ENCODE peak calls at places on chromosomes 7 and 10, in seven cellular contexts. Y is right lobe of liver, Q is testis, X is OCI-LY7, E is HL-60, L is GM06990, H is HFF-Myc. O is an unnamed sample.

GRCh38 chr7:128404143-128404681 is 5.6 kb downstream of the IMPDH1 start:
- DNase-seq in H (no peak), E (no peak), L (no peak), Y (peak; percentile 42), X (no peak), Q (no peak), O (no peak)

GRCh38 chr10:43231523-43232078 is 35.3 kb downstream of the RASGEF1A start:
- DNase-seq in Q (no peak), H (no peak), E (no peak), X (peak; percentile 78), L (no peak), Y (peak; percentile 22), O (peak; percentile 34)

GRCh38 chr7:48112431-48113165 is 23.5 kb downstream of the UPP1 start:
- DNase-seq in Q (no peak), L (no peak), Y (no peak), E (no peak), X (no peak), H (no peak), O (no peak)

GRCh38 chr7:128740996-128741395 is 1.8 kb downstream of the CALU start:
- DNase-seq in L (no peak), H (no peak), X (no peak), Y (no peak), E (no peak), Q (peak; percentile 17), O (no peak)

GRCh38 chr7:71404701-71405345 is 272.9 kb downstream of the GALNT17 start:
- DNase-seq in Q (no peak), H (no peak), X (no peak), Y (no peak), E (no peak), L (no peak), O (no peak)

GRCh38 chr7:131105803-131106680 is 221.6 kb upstream of the MKLN1 start:
- DNase-seq in Y (peak; percentile 93), E (peak; percentile 49), H (no peak), X (peak; percentile 74), L (peak; percentile 86), Q (peak; percentile 85), O (peak; percentile 89)

GRCh38 chr10:69567920-69568319 is 5.3 kb downstream of the NEUROG3 start:
- DNase-seq in L (no peak), Y (peak; percentile 70), E (no peak), Q (peak; percentile 72), H (peak; percentile 27), X (no peak), O (no peak)

GRCh38 chr7:143398616-143399015 is 10.0 kb downstream of the EPHA1 start:
- DNase-seq in H (no peak), Y (no peak), E (no peak), Q (no peak), L (no peak), X (no peak), O (no peak)

GRCh38 chr7:137987968-137988367 is 13.9 kb downstream of the CREB3L2 start:
- DNase-seq in E (no peak), Q (no peak), Y (no peak), X (peak; percentile 78), H (no peak), L (peak; percentile 60), O (no peak)

GRCh38 chr10:88401671-88402347 is 181.3 kb downstream of the RNLS start:
- DNase-seq in X (no peak), Y (no peak), Q (no peak), L (no peak), E (no peak), H (no peak), O (no peak)

GRCh38 chr7:159128767-159129166 is 15.9 kb downstream of the VIPR2 start:
- DNase-seq in Y (no peak), Q (no peak), L (no peak), H (no peak), X (no peak), E (no peak), O (no peak)

GRCh38 chr7:41924798-41925197 is 221.9 kb upstream of the INHBA start:
- DNase-seq in E (no peak), X (no peak), Q (no peak), Y (no peak), H (no peak), L (no peak), O (no peak)

GRCh38 chr7:57385668-57386067 is 64.3 kb upstream of the ZNF716 start:
- DNase-seq in Y (no peak), Q (no peak), H (no peak), L (no peak), X (no peak), E (no peak), O (no peak)

GRCh38 chr7:97959046-97959445 is 30.9 kb downstream of the OCM2 start:
- DNase-seq in L (peak; percentile 20), X (no peak), E (no peak), Q (no peak), Y (no peak), H (no peak), O (no peak)

GRCh38 chr10:100645111-100645510 is 100.3 kb upstream of the PAX2 start:
- DNase-seq in L (no peak), H (no peak), X (no peak), Y (no peak), Q (no peak), E (no peak), O (no peak)

GRCh38 chr7:106793015-106793651 is 71.9 kb upstream of the PIK3CG start:
- DNase-seq in L (no peak), X (peak; percentile 70), H (no peak), Q (no peak), Y (no peak), E (peak; percentile 1), O (no peak)

GRCh38 chr7:122014697-122015096 is 129.4 kb downstream of the AASS start:
- DNase-seq in Q (no peak), E (no peak), H (no peak), Y (no peak), X (no peak), L (no peak), O (no peak)
- TF ChIP-seq CTCF in Q (no peak), E (no peak), H (no peak), Y (no peak), X (peak; percentile 34), L (peak; percentile 11), O (no peak)

GRCh38 chr10:95337354-95337753 is 46.6 kb upstream of the PDLIM1 start:
- DNase-seq in H (no peak), Q (no peak), Y (no peak), L (no peak), X (no peak), E (no peak), O (no peak)

GRCh38 chr10:95335933-95336699 is 45.3 kb upstream of the PDLIM1 start:
- DNase-seq in H (no peak), X (no peak), L (no peak), Y (no peak), Q (no peak), E (no peak), O (no peak)

GRCh38 chr10:95334793-95335120 is 44.0 kb upstream of the PDLIM1 start:
- DNase-seq in Y (no peak), Q (no peak), L (no peak), X (no peak), H (no peak), E (no peak), O (no peak)

GRCh38 chr10:95337761-95338160 is 47.0 kb upstream of the PDLIM1 start:
- DNase-seq in L (no peak), X (no peak), Y (no peak), H (no peak), E (no peak), Q (no peak), O (no peak)

DNA sequence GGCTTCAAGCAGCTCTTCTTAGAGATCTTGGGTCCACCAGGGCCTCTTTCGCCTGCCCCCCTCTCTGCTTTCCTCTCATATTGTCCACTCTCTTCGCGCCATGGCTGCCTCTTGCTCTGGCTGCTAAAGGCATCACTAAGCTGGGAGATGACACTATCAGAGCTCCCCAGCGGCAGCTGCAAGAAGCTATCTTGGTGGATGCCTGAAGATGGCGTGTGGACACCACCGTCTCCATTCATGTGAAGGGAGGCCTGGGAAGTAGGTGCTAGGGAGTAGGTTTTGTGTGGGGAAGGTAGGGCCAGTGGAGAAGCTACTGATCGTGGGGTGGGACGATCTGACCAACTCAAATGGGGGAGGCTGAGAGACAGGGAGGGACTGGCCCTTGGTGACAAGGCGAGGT is 45.9 kb upstream of the PDLIM1 start:
- DNase-seq in E (no peak), L (no peak), Y (no peak), H (no peak), Q (no peak), X (no peak), O (no peak)
- TF ChIP-seq CTCF in E (no peak), L (no peak), Y (no peak), H (no peak), Q (no peak), X (no peak), O (no peak)

DNA sequence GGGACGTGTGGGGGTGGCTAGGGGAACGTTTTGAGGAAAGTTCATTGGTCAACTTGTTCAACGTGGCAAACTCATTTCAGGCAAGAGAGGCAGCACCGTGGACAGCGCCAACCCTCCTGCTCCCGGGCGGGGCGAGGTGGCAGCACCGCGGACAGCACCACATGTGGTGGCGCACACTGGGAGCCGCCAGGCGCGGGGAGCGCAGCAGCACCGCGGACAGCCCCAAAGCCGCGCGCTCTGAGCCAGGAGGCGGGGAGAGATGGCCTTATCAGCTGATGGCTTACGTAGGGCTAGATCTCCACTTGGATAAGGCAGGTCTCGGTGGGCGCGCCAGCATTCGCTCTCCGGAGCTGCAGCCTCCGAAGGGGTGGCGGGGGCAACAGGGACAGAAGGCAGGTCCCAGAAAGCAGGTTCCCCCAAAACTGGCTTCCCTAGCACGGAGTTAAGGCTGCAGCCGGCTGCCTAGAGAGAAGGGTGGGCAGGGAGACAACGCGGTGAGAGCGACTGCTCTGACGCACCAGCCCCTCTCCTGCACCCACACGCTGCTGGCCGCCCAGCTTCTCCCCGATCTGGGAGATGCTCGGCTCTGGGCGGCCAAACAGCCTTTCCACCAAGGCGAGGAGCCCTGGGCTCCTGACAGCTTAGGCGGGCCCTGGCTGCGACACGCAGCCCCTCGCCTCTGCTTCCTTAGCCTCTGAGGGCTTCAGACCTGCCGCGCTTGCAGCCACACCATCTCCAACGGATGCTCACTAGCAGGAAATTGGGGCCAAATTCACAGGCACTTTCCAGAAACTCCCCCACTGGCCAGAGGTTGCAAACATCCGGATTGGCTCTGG is at the start of gene HTR5A:
- DNase-seq in L (peak; percentile 77), H (peak; percentile 54), Q (peak; percentile 91), X (peak; percentile 22), E (peak; percentile 60), Y (peak; percentile 89), O (peak; percentile 66)
- TF ChIP-seq CTCF in L (no peak), H (no peak), Q (no peak), X (no peak), E (no peak), Y (no peak), O (no peak)

GRCh38 chr7:154568346-154568745 is 434.6 kb downstream of the PAXIP1 start:
- DNase-seq in L (no peak), H (no peak), X (no peak), Y (no peak), Q (no peak), E (no peak), O (no peak)

GRCh38 chr7:154569916-154570315 is 433.0 kb downstream of the PAXIP1 start:
- DNase-seq in X (no peak), E (no peak), Y (no peak), H (no peak), L (no peak), Q (no peak), O (no peak)

GRCh38 chr7:154571772-154572171 is 431.2 kb downstream of the PAXIP1 start:
- DNase-seq in Q (no peak), X (no peak), Y (no peak), L (no peak), E (no peak), H (no peak), O (no peak)

GRCh38 chr7:154564676-154565075 is 438.2 kb downstream of the PAXIP1 start:
- DNase-seq in E (no peak), X (no peak), H (no peak), L (no peak), Y (no peak), Q (no peak), O (no peak)

GRCh38 chr7:154566877-154567276 is 436.0 kb downstream of the PAXIP1 start:
- DNase-seq in E (no peak), Y (no peak), X (no peak), H (no peak), L (no peak), Q (no peak), O (no peak)
- TF ChIP-seq CTCF in E (no peak), Y (peak; percentile 18), X (peak; percentile 40), H (no peak), L (no peak), Q (no peak), O (no peak)

O was measured in natural killer cell.